ENCODE peak calls at places on chromosomes 3 and 15, in seven cellular contexts. One of them, this sample, is unnamed.

GRCh38 chr15:66882251-66883020 is 180.4 kb downstream of the SMAD6 start:
- DNase-seq in NCI-H2081: no peak
- DNase-seq in psoas muscle: peak
- DNase-seq in neuronal stem cell: no peak
- DNase-seq in AML-193: no peak
- DNase-seq in frontal cortex: no peak
- DNase-seq in DMS53: no peak
- DNase-seq in this sample: peak

GRCh38 chr3:141444586-141445285 is 42.1 kb upstream of the RASA2 start:
- DNase-seq in neuronal stem cell: no peak
- DNase-seq in DMS53: no peak
- DNase-seq in frontal cortex: no peak
- DNase-seq in NCI-H2081: no peak
- DNase-seq in AML-193: no peak
- DNase-seq in psoas muscle: no peak
- DNase-seq in this sample: no peak

GRCh38 chr3:62876064-62876463 is 848 bp upstream of the CADPS start:
- DNase-seq in AML-193: no peak
- DNase-seq in psoas muscle: no peak
- DNase-seq in frontal cortex: peak
- DNase-seq in neuronal stem cell: peak
- DNase-seq in DMS53: peak
- DNase-seq in NCI-H2081: peak
- DNase-seq in this sample: peak

GRCh38 chr15:67146214-67146613 is 80.8 kb downstream of the SMAD3 start:
- DNase-seq in AML-193: no peak
- DNase-seq in neuronal stem cell: no peak
- DNase-seq in frontal cortex: no peak
- DNase-seq in DMS53: peak
- DNase-seq in NCI-H2081: no peak
- DNase-seq in psoas muscle: peak
- DNase-seq in this sample: no peak

GRCh38 chr3:124078978-124079911 is 87.3 kb upstream of the ROPN1 start:
- DNase-seq in psoas muscle: no peak
- DNase-seq in AML-193: peak
- DNase-seq in neuronal stem cell: peak
- DNase-seq in DMS53: peak
- DNase-seq in frontal cortex: no peak
- DNase-seq in NCI-H2081: peak
- DNase-seq in this sample: no peak

GRCh38 chr3:195119461-195120198 is 151.3 kb downstream of the XXYLT1 start:
- DNase-seq in neuronal stem cell: peak
- DNase-seq in DMS53: no peak
- DNase-seq in NCI-H2081: no peak
- DNase-seq in AML-193: no peak
- DNase-seq in psoas muscle: no peak
- DNase-seq in frontal cortex: no peak
- DNase-seq in this sample: no peak

GRCh38 chr3:60366491-60366890 is 884.8 kb downstream of the FHIT start:
- DNase-seq in frontal cortex: no peak
- DNase-seq in DMS53: no peak
- DNase-seq in AML-193: no peak
- DNase-seq in neuronal stem cell: no peak
- DNase-seq in psoas muscle: no peak
- DNase-seq in NCI-H2081: no peak
- DNase-seq in this sample: no peak

GRCh38 chr15:100808691-100809090 is 70.9 kb upstream of the ALDH1A3 start:
- DNase-seq in DMS53: no peak
- DNase-seq in AML-193: no peak
- DNase-seq in neuronal stem cell: no peak
- DNase-seq in frontal cortex: no peak
- DNase-seq in NCI-H2081: no peak
- DNase-seq in psoas muscle: no peak
- DNase-seq in this sample: no peak

GRCh38 chr3:9168230-9168629 is 81.2 kb downstream of the SRGAP3 start:
- DNase-seq in neuronal stem cell: no peak
- DNase-seq in AML-193: no peak
- DNase-seq in psoas muscle: no peak
- DNase-seq in DMS53: no peak
- DNase-seq in NCI-H2081: no peak
- DNase-seq in frontal cortex: no peak
- DNase-seq in this sample: no peak

GRCh38 chr3:27568393-27568792 is 84.2 kb upstream of the SLC4A7 start:
- DNase-seq in DMS53: no peak
- DNase-seq in neuronal stem cell: no peak
- DNase-seq in frontal cortex: peak
- DNase-seq in psoas muscle: peak
- DNase-seq in NCI-H2081: peak
- DNase-seq in AML-193: peak
- DNase-seq in this sample: no peak

GRCh38 chr3:84621823-84622222 is 337.0 kb upstream of the CADM2 start:
- DNase-seq in neuronal stem cell: no peak
- DNase-seq in frontal cortex: no peak
- DNase-seq in AML-193: no peak
- DNase-seq in DMS53: no peak
- DNase-seq in NCI-H2081: no peak
- DNase-seq in psoas muscle: no peak
- DNase-seq in this sample: no peak

GRCh38 chr3:130755666-130756065 is 9.0 kb upstream of the PIK3R4 start:
- DNase-seq in NCI-H2081: no peak
- DNase-seq in AML-193: no peak
- DNase-seq in psoas muscle: no peak
- DNase-seq in neuronal stem cell: no peak
- DNase-seq in frontal cortex: no peak
- DNase-seq in DMS53: peak
- DNase-seq in this sample: no peak

GRCh38 chr3:50050361-50050760 is 38.4 kb upstream of the RBM5 start:
- DNase-seq in frontal cortex: no peak
- DNase-seq in NCI-H2081: no peak
- DNase-seq in neuronal stem cell: no peak
- DNase-seq in AML-193: no peak
- DNase-seq in psoas muscle: no peak
- DNase-seq in DMS53: peak
- DNase-seq in this sample: no peak

GRCh38 chr3:139444446-139444845 is 31.9 kb downstream of the RBP2 start:
- DNase-seq in DMS53: no peak
- DNase-seq in frontal cortex: no peak
- DNase-seq in neuronal stem cell: no peak
- DNase-seq in AML-193: no peak
- DNase-seq in psoas muscle: no peak
- DNase-seq in NCI-H2081: no peak
- DNase-seq in this sample: no peak

GRCh38 chr3:80496452-80496851 is 728.7 kb upstream of the ROBO1 start:
- DNase-seq in psoas muscle: no peak
- DNase-seq in NCI-H2081: no peak
- DNase-seq in DMS53: no peak
- DNase-seq in frontal cortex: no peak
- DNase-seq in AML-193: no peak
- DNase-seq in neuronal stem cell: no peak
- DNase-seq in this sample: no peak

GRCh38 chr15:28273468-28273867 is 48.5 kb downstream of the HERC2 start:
- DNase-seq in psoas muscle: no peak
- DNase-seq in AML-193: no peak
- DNase-seq in NCI-H2081: no peak
- DNase-seq in DMS53: no peak
- DNase-seq in frontal cortex: no peak
- DNase-seq in neuronal stem cell: peak
- DNase-seq in this sample: no peak

GRCh38 chr3:142577701-142578308 is 728 bp downstream of the ATR start:
- DNase-seq in DMS53: peak
- DNase-seq in neuronal stem cell: no peak
- DNase-seq in psoas muscle: no peak
- DNase-seq in frontal cortex: no peak
- DNase-seq in AML-193: no peak
- DNase-seq in NCI-H2081: no peak
- DNase-seq in this sample: no peak

GRCh38 chr3:1082024-1082633 is 10.7 kb upstream of the CNTN6 start:
- DNase-seq in NCI-H2081: no peak
- DNase-seq in frontal cortex: no peak
- DNase-seq in AML-193: peak
- DNase-seq in neuronal stem cell: peak
- DNase-seq in psoas muscle: no peak
- DNase-seq in DMS53: peak
- DNase-seq in this sample: no peak

GRCh38 chr15:100116416-100117190 is 225.2 kb downstream of the ADAMTS17 start:
- DNase-seq in DMS53: no peak
- DNase-seq in AML-193: no peak
- DNase-seq in frontal cortex: no peak
- DNase-seq in neuronal stem cell: no peak
- DNase-seq in NCI-H2081: no peak
- DNase-seq in psoas muscle: peak
- DNase-seq in this sample: no peak

GRCh38 chr15:59048897-59049296 is 56.0 kb upstream of the CCNB2 start:
- DNase-seq in NCI-H2081: no peak
- DNase-seq in psoas muscle: no peak
- DNase-seq in frontal cortex: no peak
- DNase-seq in AML-193: no peak
- DNase-seq in neuronal stem cell: no peak
- DNase-seq in DMS53: no peak
- DNase-seq in this sample: no peak

GRCh38 chr15:65212097-65212496 is 824 bp upstream of the CILP start:
- DNase-seq in NCI-H2081: no peak
- DNase-seq in psoas muscle: no peak
- DNase-seq in frontal cortex: no peak
- DNase-seq in DMS53: peak
- DNase-seq in AML-193: peak
- DNase-seq in neuronal stem cell: no peak
- DNase-seq in this sample: no peak

GRCh38 chr15:47466357-47466756 is 250.9 kb upstream of the SEMA6D start:
- DNase-seq in neuronal stem cell: no peak
- DNase-seq in AML-193: no peak
- DNase-seq in psoas muscle: no peak
- DNase-seq in NCI-H2081: no peak
- DNase-seq in DMS53: peak
- DNase-seq in frontal cortex: no peak
- DNase-seq in this sample: no peak

GRCh38 chr3:61547625-61548024 is 13.7 kb upstream of the PTPRG start:
- DNase-seq in DMS53: no peak
- DNase-seq in AML-193: no peak
- DNase-seq in NCI-H2081: no peak
- DNase-seq in frontal cortex: no peak
- DNase-seq in psoas muscle: no peak
- DNase-seq in neuronal stem cell: no peak
- DNase-seq in this sample: no peak

GRCh38 chr15:48451241-48451640 is 120.0 kb downstream of the DUT start:
- DNase-seq in NCI-H2081: no peak
- DNase-seq in psoas muscle: no peak
- DNase-seq in DMS53: no peak
- DNase-seq in AML-193: no peak
- DNase-seq in neuronal stem cell: no peak
- DNase-seq in frontal cortex: no peak
- DNase-seq in this sample: no peak

GRCh38 chr3:67075295-67075694 is 77.2 kb downstream of the KBTBD8 start:
- DNase-seq in NCI-H2081: no peak
- DNase-seq in neuronal stem cell: no peak
- DNase-seq in psoas muscle: no peak
- DNase-seq in DMS53: no peak
- DNase-seq in AML-193: no peak
- DNase-seq in frontal cortex: no peak
- DNase-seq in this sample: no peak

GRCh38 chr3:149489060-149489690 is 14.7 kb downstream of the TM4SF4 start:
- DNase-seq in neuronal stem cell: no peak
- DNase-seq in AML-193: peak
- DNase-seq in frontal cortex: no peak
- DNase-seq in psoas muscle: no peak
- DNase-seq in NCI-H2081: peak
- DNase-seq in DMS53: peak
- DNase-seq in this sample: no peak

GRCh38 chr3:39000008-39000450 is 51.7 kb downstream of the SCN11A start:
- DNase-seq in DMS53: peak
- DNase-seq in NCI-H2081: peak
- DNase-seq in frontal cortex: peak
- DNase-seq in psoas muscle: no peak
- DNase-seq in AML-193: peak
- DNase-seq in neuronal stem cell: peak
- DNase-seq in this sample: no peak

GRCh38 chr3:143152043-143152442 is 32.5 kb downstream of the CHST2 start:
- DNase-seq in AML-193: no peak
- DNase-seq in neuronal stem cell: no peak
- DNase-seq in frontal cortex: no peak
- DNase-seq in psoas muscle: no peak
- DNase-seq in DMS53: no peak
- DNase-seq in NCI-H2081: no peak
- DNase-seq in this sample: no peak

GRCh38 chr3:95272791-95273190 is 1209.9 kb downstream of the NSUN3 start:
- DNase-seq in AML-193: no peak
- DNase-seq in DMS53: no peak
- DNase-seq in psoas muscle: no peak
- DNase-seq in frontal cortex: no peak
- DNase-seq in neuronal stem cell: no peak
- DNase-seq in NCI-H2081: no peak
- DNase-seq in this sample: no peak

GRCh38 chr15:25545017-25545416 is 106.2 kb upstream of the UBE3A start:
- DNase-seq in frontal cortex: no peak
- DNase-seq in AML-193: no peak
- DNase-seq in DMS53: no peak
- DNase-seq in neuronal stem cell: no peak
- DNase-seq in psoas muscle: no peak
- DNase-seq in NCI-H2081: no peak
- DNase-seq in this sample: no peak

GRCh38 chr3:49719214-49719884 is at the start of gene AMIGO3:
- DNase-seq in psoas muscle: peak
- DNase-seq in frontal cortex: peak
- DNase-seq in neuronal stem cell: peak
- DNase-seq in DMS53: peak
- DNase-seq in AML-193: peak
- DNase-seq in NCI-H2081: peak
- DNase-seq in this sample: peak

GRCh38 chr15:72358532-72359180 is 17.2 kb downstream of the HEXA start:
- DNase-seq in neuronal stem cell: no peak
- DNase-seq in AML-193: no peak
- DNase-seq in psoas muscle: peak
- DNase-seq in NCI-H2081: no peak
- DNase-seq in DMS53: no peak
- DNase-seq in frontal cortex: peak
- DNase-seq in this sample: no peak

GRCh38 chr3:72247126-72247525 is 462.2 kb upstream of the PROK2 start:
- DNase-seq in AML-193: no peak
- DNase-seq in NCI-H2081: no peak
- DNase-seq in frontal cortex: no peak
- DNase-seq in neuronal stem cell: no peak
- DNase-seq in DMS53: no peak
- DNase-seq in psoas muscle: no peak
- DNase-seq in this sample: no peak

GRCh38 chr3:61936344-61936937 is 375.1 kb downstream of the PTPRG start:
- DNase-seq in NCI-H2081: no peak
- DNase-seq in frontal cortex: no peak
- DNase-seq in DMS53: peak
- DNase-seq in psoas muscle: peak
- DNase-seq in AML-193: peak
- DNase-seq in neuronal stem cell: no peak
- DNase-seq in this sample: no peak

GRCh38 chr15:70748281-70748747 is 15.0 kb downstream of the UACA start:
- DNase-seq in NCI-H2081: no peak
- DNase-seq in DMS53: peak
- DNase-seq in AML-193: peak
- DNase-seq in neuronal stem cell: no peak
- DNase-seq in psoas muscle: peak
- DNase-seq in frontal cortex: no peak
- DNase-seq in this sample: no peak

GRCh38 chr3:170864525-170865208 is 5.3 kb downstream of the RPL22L1 start:
- DNase-seq in DMS53: no peak
- DNase-seq in NCI-H2081: no peak
- DNase-seq in psoas muscle: no peak
- DNase-seq in neuronal stem cell: no peak
- DNase-seq in frontal cortex: no peak
- DNase-seq in AML-193: no peak
- DNase-seq in this sample: no peak

GRCh38 chr3:142568393-142569017 is 10.0 kb downstream of the ATR start:
- DNase-seq in DMS53: no peak
- DNase-seq in frontal cortex: no peak
- DNase-seq in neuronal stem cell: no peak
- DNase-seq in psoas muscle: no peak
- DNase-seq in NCI-H2081: no peak
- DNase-seq in AML-193: no peak
- DNase-seq in this sample: no peak